ENCODE peak calls at places on chromosomes 3 and 15, in four cellular contexts. O is GM12878, C is K562, Z is WTC11. K is an unnamed sample.

GRCh38 chr3:128226794-128227399 is 73.6 kb downstream of the EEFSEC start:
- DNase-seq in O (no peak), C (peak), Z (peak), K (peak)

GRCh38 chr15:39597751-39598185 is 16.9 kb downstream of the THBS1 start:
- DNase-seq in O (no peak), C (no peak), Z (no peak), K (no peak)

GRCh38 chr3:12841085-12841969 is at the start of gene RPL32:
- DNase-seq in O (peak), C (peak), Z (peak), K (peak)

GRCh38 chr3:46668116-46668515 is 25.4 kb downstream of the ALS2CL start:
- DNase-seq in O (no peak), C (no peak), Z (peak), K (peak)

GRCh38 chr15:78996876-78997275 is 52.0 kb upstream of the CTSH start:
- DNase-seq in O (no peak), C (no peak), Z (no peak), K (no peak)

GRCh38 chr15:92848852-92849598 is 51.1 kb upstream of the CHD2 start:
- DNase-seq in O (peak), C (peak), Z (no peak), K (no peak)

GRCh38 chr3:40645883-40646282 is 121.1 kb downstream of the ZNF621 start:
- DNase-seq in O (no peak), C (no peak), Z (no peak), K (no peak)

GRCh38 chr3:24472358-24472757 is 22.3 kb downstream of the THRB start:
- DNase-seq in O (no peak), C (no peak), Z (no peak), K (no peak)

GRCh38 chr3:33884701-33885100 is 86.3 kb downstream of the PDCD6IP start:
- DNase-seq in O (no peak), C (no peak), Z (no peak), K (no peak)

GRCh38 chr3:150216041-150216811 is 191.9 kb upstream of the TSC22D2 start:
- DNase-seq in O (no peak), C (no peak), Z (no peak), K (peak)

GRCh38 chr15:78224024-78224413 is 10.3 kb downstream of the ACSBG1 start:
- DNase-seq in O (no peak), C (no peak), Z (no peak), K (no peak)

GRCh38 chr3:138943724-138944131 is 3.2 kb downstream of the FOXL2 start:
- DNase-seq in O (no peak), C (no peak), Z (no peak), K (no peak)

GRCh38 chr3:117709108-117709507 is 999.5 kb downstream of the TUSC7 start:
- DNase-seq in O (no peak), C (no peak), Z (no peak), K (no peak)

GRCh38 chr3:117706731-117707130 is 997.2 kb downstream of the TUSC7 start:
- DNase-seq in O (no peak), C (no peak), Z (no peak), K (no peak)

GRCh38 chr3:117706037-117706436 is 996.5 kb downstream of the TUSC7 start:
- DNase-seq in O (no peak), C (no peak), Z (no peak), K (no peak)

GRCh38 chr3:117708601-117709000 is 999.0 kb downstream of the TUSC7 start:
- DNase-seq in O (no peak), C (no peak), Z (no peak), K (no peak)
- TF ChIP-seq USF1 in O (no peak), C (no peak), Z (no peak), K (no peak)

GRCh38 chr3:88000853-88001252 is 58.0 kb downstream of the CGGBP1 start:
- DNase-seq in O (no peak), C (no peak), Z (peak), K (peak)

GRCh38 chr3:88002448-88002847 is 56.4 kb downstream of the CGGBP1 start:
- DNase-seq in O (no peak), C (no peak), Z (no peak), K (no peak)

GRCh38 chr3:88005066-88005465 is 53.7 kb downstream of the CGGBP1 start:
- DNase-seq in O (no peak), C (no peak), Z (no peak), K (no peak)

GRCh38 chr3:87997966-87998365 is 60.8 kb downstream of the CGGBP1 start:
- DNase-seq in O (no peak), C (no peak), Z (no peak), K (no peak)

GRCh38 chr3:88003115-88003755 is 55.6 kb downstream of the CGGBP1 start:
- DNase-seq in O (no peak), C (peak), Z (no peak), K (peak)
- TF ChIP-seq USF1 in O (no peak), C (no peak), Z (no peak), K (no peak)

GRCh38 chr3:166205158-166205557 is 367.9 kb upstream of the BCHE start:
- DNase-seq in O (no peak), C (no peak), Z (no peak), K (no peak)
- TF ChIP-seq USF1 in O (no peak), C (no peak), Z (no peak), K (no peak)

GRCh38 chr3:48695113-48695753 is 9.5 kb upstream of the NCKIPSD start:
- DNase-seq in O (no peak), C (peak), Z (peak), K (no peak)
- TF ChIP-seq USF1 in O (no peak), C (no peak), Z (no peak), K (no peak)

GRCh38 chr3:126340596-126340942 is 16.6 kb downstream of the KLF15 start:
- DNase-seq in O (no peak), C (no peak), Z (no peak), K (no peak)

GRCh38 chr3:126340943-126341754 is 16.1 kb downstream of the KLF15 start:
- DNase-seq in O (no peak), C (no peak), Z (peak), K (no peak)

GRCh38 chr3:126338796-126339241 is 18.4 kb downstream of the KLF15 start:
- DNase-seq in O (no peak), C (no peak), Z (peak), K (peak)

GRCh38 chr3:126339466-126339865 is 17.7 kb downstream of the KLF15 start:
- DNase-seq in O (no peak), C (no peak), Z (no peak), K (no peak)

DNA sequence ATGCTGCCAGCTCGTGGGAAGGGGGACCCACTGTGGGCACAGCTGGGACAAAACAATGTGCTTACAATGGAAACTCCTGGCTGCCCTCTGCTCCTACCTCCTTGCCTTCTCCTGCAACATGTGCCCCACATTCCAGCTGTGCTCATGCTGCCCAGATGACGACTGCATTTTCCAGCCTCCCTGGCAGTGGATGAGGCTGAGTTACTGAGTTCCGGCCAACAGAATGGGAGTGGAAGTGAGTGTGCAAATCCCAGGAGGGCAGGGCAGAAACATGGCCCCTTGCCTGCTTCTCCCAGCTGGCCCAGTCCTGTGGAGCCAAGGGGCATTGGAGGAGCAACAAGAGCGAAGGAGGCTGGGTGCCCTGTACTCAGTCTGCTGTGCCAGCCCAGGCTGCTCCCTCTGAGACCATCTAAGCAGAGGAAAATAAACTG is 17.1 kb downstream of the KLF15 start:
- DNase-seq in O (no peak), C (no peak), Z (peak), K (no peak)
- TF ChIP-seq USF1 in O (no peak), C (no peak), Z (no peak), K (no peak)

GRCh38 chr3:114005406-114005987 is 50.8 kb downstream of the CCDC191 start:
- DNase-seq in O (peak), C (no peak), Z (no peak), K (no peak)
- TF ChIP-seq USF1 in O (no peak), C (no peak), Z (no peak), K (no peak)

K was measured in SK-N-SH.